ENCODE peak calls at places on chromosomes 11 and 22, in six cellular contexts. V is fibroblast of pulmonary artery; T is heart left ventricle; R is NB4; I is CD4-positive, alpha-beta T cell; J is HFFc6. O is an unnamed sample.

GRCh38 chr11:36091256-36091811 is 147.5 kb downstream of the LDLRAD3 start:
- DNase-seq in J (peak), I (no peak), V (peak), T (no peak), R (peak), O (no peak)

GRCh38 chr11:7793233-7793632 is 3.5 kb downstream of the OR5P2 start:
- DNase-seq in V (no peak), I (no peak), J (no peak), R (no peak), T (no peak), O (no peak)

GRCh38 chr22:24819941-24820461 is 14.0 kb downstream of the SGSM1 start:
- DNase-seq in I (no peak), R (no peak), J (no peak), V (peak), T (peak), O (no peak)

GRCh38 chr11:125069796-125070195 is 6.7 kb downstream of the SLC37A2 start:
- DNase-seq in T (no peak), R (peak), I (no peak), V (peak), J (no peak), O (no peak)

GRCh38 chr11:9906043-9906791 is 242.3 kb downstream of the SWAP70 start:
- DNase-seq in T (no peak), J (peak), I (no peak), R (no peak), V (peak), O (no peak)

GRCh38 chr11:44861829-44862545 is 88.7 kb downstream of the TP53I11 start:
- DNase-seq in J (peak), T (peak), V (peak), R (peak), I (peak), O (no peak)

GRCh38 chr11:113574171-113574570 is 99.0 kb upstream of the DRD2 start:
- DNase-seq in V (no peak), J (no peak), I (no peak), T (no peak), R (no peak), O (no peak)

GRCh38 chr22:48098243-48098935 is 1335.9 kb downstream of the TBC1D22A start:
- DNase-seq in I (no peak), J (no peak), R (peak), T (no peak), V (no peak), O (no peak)

GRCh38 chr11:114987171-114987760 is 308.9 kb downstream of the NXPE2 start:
- DNase-seq in J (no peak), R (no peak), T (no peak), I (no peak), V (no peak), O (no peak)

GRCh38 chr22:19932367-19933206 is 9.0 kb upstream of the COMT start:
- DNase-seq in V (no peak), I (no peak), T (peak), J (no peak), R (no peak), O (no peak)

GRCh38 chr22:33272180-33272579 is 214.0 kb upstream of the SYN3 start:
- DNase-seq in I (no peak), R (no peak), J (no peak), T (no peak), V (no peak), O (no peak)

GRCh38 chr11:2944953-2945756 is 15.9 kb upstream of the PHLDA2 start:
- DNase-seq in T (peak), V (peak), J (peak), I (peak), R (no peak), O (no peak)

GRCh38 chr11:123181075-123181474 is 14.0 kb downstream of the CLMP start:
- DNase-seq in J (no peak), V (no peak), I (no peak), T (no peak), R (no peak), O (no peak)

GRCh38 chr11:122917311-122917710 is 34.8 kb downstream of the JHY start:
- DNase-seq in J (peak), T (no peak), R (no peak), I (no peak), V (peak), O (no peak)

GRCh38 chr22:34430386-34430785 is 510.1 kb upstream of the LARGE1 start:
- DNase-seq in V (no peak), R (no peak), J (no peak), T (no peak), I (no peak), O (no peak)

GRCh38 chr11:61642162-61642561 is 38.0 kb upstream of the DAGLA start:
- DNase-seq in J (no peak), I (no peak), R (no peak), V (no peak), T (no peak), O (no peak)

GRCh38 chr22:18091916-18092526 is 14.2 kb downstream of the PEX26 start:
- DNase-seq in R (no peak), J (no peak), T (peak), V (peak), I (peak), O (no peak)
- TF ChIP-seq CTCF in R (no peak), J (no peak), T (no peak), V (peak), I (no peak), O (no peak)

DNA sequence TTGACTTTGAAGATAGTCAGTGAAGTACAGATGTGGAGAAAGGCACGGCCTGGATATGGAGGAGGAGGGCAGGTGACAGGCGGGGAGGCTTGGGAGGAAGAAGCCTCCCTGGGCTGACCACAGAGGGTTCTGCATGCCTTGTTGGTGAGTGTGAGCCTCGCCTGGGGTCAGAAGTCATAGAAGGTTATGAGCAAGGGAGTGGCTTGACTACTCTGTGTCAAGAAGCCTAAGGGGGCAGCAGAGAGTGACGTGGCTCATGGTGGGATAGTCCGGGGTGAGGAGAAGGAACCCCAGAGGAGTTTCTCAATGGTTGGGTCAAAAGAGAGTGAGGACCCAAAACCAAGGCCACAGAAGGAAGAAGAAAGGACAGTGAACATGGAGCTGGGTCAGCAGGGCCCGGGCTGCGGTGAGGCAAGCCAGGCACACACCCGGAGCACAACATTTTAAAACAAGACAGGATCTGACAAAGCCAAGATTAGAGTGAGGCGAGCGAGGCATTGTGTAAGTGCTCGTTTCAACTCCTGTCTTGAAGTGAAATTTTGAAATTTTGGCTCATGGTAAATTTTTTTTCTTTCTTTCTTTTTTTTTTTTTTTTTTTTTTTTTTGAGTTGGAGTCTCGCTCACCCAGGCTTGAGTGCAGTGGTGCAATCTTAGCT is 31.9 kb downstream of the PDGFB start:
- DNase-seq in J (peak), T (no peak), V (peak), R (peak), I (no peak), O (no peak)
- TF ChIP-seq CTCF in J (peak), T (no peak), V (peak), R (peak), I (no peak), O (no peak)

DNA sequence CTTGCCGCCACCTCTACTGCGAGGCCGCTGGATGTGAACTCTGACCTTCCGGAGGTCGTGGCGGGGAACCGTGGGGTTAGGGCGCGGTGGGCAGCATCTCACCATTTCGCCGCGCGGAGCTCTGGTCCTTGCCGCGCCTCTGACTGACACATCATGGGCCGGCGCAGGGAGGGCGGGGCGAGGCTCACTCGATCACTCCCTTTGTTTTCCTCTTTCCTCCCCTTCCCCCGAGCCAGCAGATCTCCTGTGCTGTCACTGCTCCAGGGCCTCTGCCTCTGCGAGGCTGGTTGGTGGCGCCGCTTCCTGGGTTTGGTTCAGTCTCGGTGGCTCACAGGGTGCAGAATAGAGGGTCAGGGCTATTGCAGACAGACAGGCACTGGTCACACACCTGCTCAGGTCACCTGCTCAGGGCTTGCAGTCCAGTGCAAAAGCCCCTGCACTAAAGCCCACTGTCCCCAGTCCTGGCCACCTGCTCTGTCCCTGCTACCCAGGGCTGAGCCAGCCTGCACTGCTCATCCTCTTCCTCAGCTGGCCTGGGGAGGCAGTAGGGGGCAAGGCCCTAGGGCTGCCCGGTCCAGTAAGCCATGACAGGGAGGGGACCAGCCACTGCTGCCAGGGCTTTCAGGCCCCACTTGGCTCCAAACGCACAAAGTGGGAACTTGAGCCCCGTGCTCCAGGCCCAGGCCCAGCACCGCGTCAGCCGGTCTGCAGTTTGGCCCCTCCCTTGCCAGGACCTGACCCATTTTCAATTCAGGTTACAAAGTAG is 36.2 kb downstream of the PISD start:
- DNase-seq in I (no peak), R (no peak), T (peak), V (peak), J (no peak), O (no peak)
- TF ChIP-seq CTCF in I (no peak), R (no peak), T (no peak), V (no peak), J (no peak), O (no peak)

DNA sequence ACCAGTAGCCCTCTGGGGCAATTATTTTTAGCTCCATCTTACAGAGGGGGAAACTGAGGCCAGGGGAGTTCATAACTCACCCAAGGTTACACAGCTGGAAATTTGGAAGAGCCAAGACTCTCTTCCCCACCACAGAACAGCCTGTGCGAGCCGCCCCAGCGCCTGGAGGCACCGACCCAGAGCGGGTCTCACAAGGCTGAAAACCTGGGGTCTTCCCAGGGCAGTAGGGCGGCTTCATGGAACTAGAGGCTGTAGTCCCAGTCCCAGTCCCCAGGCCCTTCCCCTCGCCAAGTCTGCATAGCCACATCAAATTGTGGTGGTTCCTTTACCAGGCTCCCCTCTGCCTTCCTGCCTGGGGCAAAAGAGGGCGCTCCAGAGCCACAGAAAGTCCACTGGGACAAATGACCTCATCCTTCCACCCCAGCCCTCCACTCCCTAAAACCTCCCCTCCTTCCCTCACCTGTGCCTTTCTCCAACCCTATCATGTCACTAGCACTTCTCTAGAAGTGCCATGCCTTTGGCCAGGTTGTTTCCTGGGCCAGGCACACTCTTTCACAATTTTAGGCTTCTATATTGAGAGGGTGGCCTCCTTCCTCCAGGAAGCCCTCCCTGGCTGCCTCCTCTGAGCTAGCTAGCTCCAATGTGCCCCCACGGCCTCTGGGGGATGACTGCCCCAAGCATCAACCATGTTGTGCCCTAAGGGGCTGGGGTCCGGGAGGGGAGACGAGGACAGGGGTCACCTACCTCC is 15.2 kb upstream of the CDC42EP1 start:
- DNase-seq in T (peak), R (peak), V (peak), J (peak), I (peak), O (peak)
- TF ChIP-seq CTCF in T (peak), R (peak), V (peak), J (peak), I (peak), O (peak)

GRCh38 chr22:44067033-44067432 is 42.9 kb downstream of the PARVB start:
- DNase-seq in V (no peak), T (no peak), R (no peak), J (no peak), I (no peak), O (no peak)
- TF ChIP-seq CTCF in V (no peak), T (no peak), R (no peak), J (no peak), I (no peak), O (no peak)

GRCh38 chr22:50621948-50622722 is 5.8 kb downstream of the ARSA start:
- DNase-seq in I (peak), T (no peak), V (no peak), J (no peak), R (peak), O (no peak)
- TF ChIP-seq CTCF in I (peak), T (no peak), V (peak), J (peak), R (peak), O (peak)